ENCODE peak calls at places on chromosomes 6 and 20, in seven cellular contexts. S is HuH-7.5; B is activated naive CD8-positive, alpha-beta T cell treated with anti-CD3 and anti-CD28 coated beads for 36 hours; K is bronchial epithelial cell; F is activated naive CD4-positive, alpha-beta T cell; Y is astrocyte; H is stimulated activated CD4-positive, alpha-beta T cell treated with anti-CD3 and anti-CD28 coated beads, Interleukin-4, amount 100 ng/mL, for 24 hours. O is an unnamed sample.

GRCh38 chr6:112881027-112881426 is 533.9 kb downstream of the RFPL4B start:
- DNase-seq in S (no peak), B (no peak), K (no peak), F (no peak), Y (peak), H (no peak), O (no peak)

GRCh38 chr6:33748851-33749250 is 2.1 kb upstream of the IP6K3 start:
- DNase-seq in S (no peak), B (no peak), K (no peak), F (no peak), Y (no peak), H (no peak), O (no peak)

GRCh38 chr6:132465530-132466485 is 47.1 kb downstream of the STX7 start:
- DNase-seq in S (no peak), B (no peak), K (no peak), F (no peak), Y (no peak), H (no peak), O (no peak)

GRCh38 chr6:53873922-53874321 is 79.1 kb downstream of the LRRC1 start:
- DNase-seq in S (no peak), B (no peak), K (peak), F (no peak), Y (no peak), H (no peak), O (no peak)

GRCh38 chr20:20364016-20364746 is 3.7 kb upstream of the INSM1 start:
- DNase-seq in S (no peak), B (peak), K (no peak), F (no peak), Y (no peak), H (no peak), O (no peak)

GRCh38 chr20:59835057-59835447 is 98.4 kb downstream of the SYCP2 start:
- DNase-seq in S (no peak), B (no peak), K (no peak), F (no peak), Y (no peak), H (no peak), O (no peak)

GRCh38 chr6:119273799-119274595 is 75.6 kb downstream of the MAN1A1 start:
- DNase-seq in S (no peak), B (no peak), K (no peak), F (no peak), Y (peak), H (no peak), O (no peak)

GRCh38 chr6:10801224-10801848 is 37.0 kb downstream of the MAK start:
- DNase-seq in S (peak), B (peak), K (peak), F (peak), Y (peak), H (peak), O (peak)

GRCh38 chr6:113644861-113645575 is 212.1 kb upstream of the MARCKS start:
- DNase-seq in S (no peak), B (no peak), K (peak), F (no peak), Y (peak), H (no peak), O (no peak)

GRCh38 chr6:92231220-92231701 is 1188.1 kb downstream of the EPHA7 start:
- DNase-seq in S (no peak), B (no peak), K (no peak), F (no peak), Y (no peak), H (no peak), O (no peak)

GRCh38 chr6:160137989-160138835 is 16.6 kb downstream of the SLC22A1 start:
- DNase-seq in S (peak), B (peak), K (peak), F (peak), Y (peak), H (peak), O (peak)

GRCh38 chr6:11318835-11319813 is 86.7 kb upstream of the NEDD9 start:
- DNase-seq in S (no peak), B (no peak), K (no peak), F (no peak), Y (no peak), H (no peak), O (no peak)

GRCh38 chr20:49219924-49220831 is 962 bp downstream of the DDX27 start:
- DNase-seq in S (no peak), B (no peak), K (no peak), F (no peak), Y (no peak), H (no peak), O (no peak)

GRCh38 chr6:156191895-156192294 is 585.3 kb upstream of the ARID1B start:
- DNase-seq in S (no peak), B (no peak), K (no peak), F (no peak), Y (no peak), H (no peak), O (no peak)

GRCh38 chr6:163705923-163706322 is 291.4 kb downstream of the QKI start:
- DNase-seq in S (no peak), B (no peak), K (no peak), F (no peak), Y (no peak), H (no peak), O (no peak)